ENCODE peak calls at places on chromosome 1, in eight cellular contexts. G is RWPE1; D is occipital lobe; I is GM12864; J is activated CD8-positive, alpha-beta memory T cell treated with anti-CD3 and anti-CD28 coated beads, Interleukin-2, amount 10 ng/mL, durations not matched to agents 7 days and 5 days; F is right lobe of liver; V is T47D; U is WTC11. X is an unnamed sample.
A peak's percentile ranks its signal among the peaks of the same experiment; 100 is the strongest.

GRCh38 chr1:223109581-223110026 is 33.4 kb downstream of the TLR5 start:
- DNase-seq in I (no peak), F (no peak), J (no peak), G (no peak), U (no peak), V (no peak), D (no peak), X (no peak)

GRCh38 chr1:180849031-180849775 is 63.5 kb upstream of the KIAA1614 start:
- DNase-seq in G (no peak), U (no peak), F (no peak), D (no peak), J (no peak), V (no peak), I (peak; percentile 53), X (no peak)

GRCh38 chr1:201676651-201677050 is 137.7 kb downstream of the NAV1 start:
- DNase-seq in J (no peak), I (no peak), D (no peak), U (no peak), V (no peak), F (no peak), G (no peak), X (no peak)

GRCh38 chr1:228414511-228415211 is 2.0 kb downstream of the TRIM17 start:
- DNase-seq in D (no peak), V (no peak), F (no peak), G (no peak), J (no peak), U (no peak), I (no peak), X (no peak)

GRCh38 chr1:209648931-209649776 is 3.1 kb downstream of the LAMB3 start:
- DNase-seq in I (no peak), G (peak; percentile 75), J (no peak), U (no peak), F (peak; percentile 30), V (no peak), D (no peak), X (no peak)

GRCh38 chr1:24993871-24994270 is 63.8 kb upstream of the RUNX3 start:
- DNase-seq in U (no peak), I (no peak), F (peak; percentile 11), D (no peak), G (no peak), V (no peak), J (no peak), X (no peak)

GRCh38 chr1:203320546-203321272 is 15.4 kb downstream of the BTG2 start:
- DNase-seq in D (no peak), V (no peak), U (peak; percentile 63), I (peak; percentile 92), G (no peak), F (no peak), J (peak; percentile 87), X (peak; percentile 50)

GRCh38 chr1:244365821-244366220 is 85.9 kb downstream of the ADSS2 start:
- DNase-seq in I (no peak), F (no peak), G (no peak), D (no peak), J (no peak), V (no peak), U (no peak), X (no peak)

GRCh38 chr1:94047914-94048313 is 73.0 kb downstream of the ABCA4 start:
- DNase-seq in J (no peak), U (no peak), G (no peak), I (no peak), D (no peak), F (no peak), V (no peak), X (no peak)

GRCh38 chr1:6081901-6082300 is 36.2 kb downstream of the KCNAB2 start:
- DNase-seq in F (no peak), V (no peak), U (no peak), D (no peak), I (no peak), G (no peak), J (no peak), X (no peak)

GRCh38 chr1:156148236-156148635 is 5.1 kb upstream of the SEMA4A start:
- DNase-seq in U (no peak), F (no peak), D (no peak), V (no peak), J (no peak), G (no peak), I (no peak), X (no peak)

GRCh38 chr1:192639607-192640368 is 3.8 kb downstream of the RGS13 start:
- DNase-seq in J (no peak), U (no peak), V (no peak), G (peak; percentile 13), I (no peak), D (no peak), F (no peak), X (no peak)

GRCh38 chr1:174217248-174217647 is 57.9 kb downstream of the RABGAP1L start:
- DNase-seq in I (no peak), U (no peak), D (no peak), V (no peak), G (no peak), J (no peak), F (no peak), X (no peak)

GRCh38 chr1:9542425-9542824 is 3.2 kb downstream of the SLC25A33 start:
- DNase-seq in I (no peak), V (no peak), U (no peak), D (no peak), G (no peak), F (no peak), J (no peak), X (no peak)

GRCh38 chr1:211829343-211830054 is 1.1 kb downstream of the LPGAT1 start:
- DNase-seq in F (peak; percentile 72), D (peak; percentile 30), J (no peak), U (peak; percentile 43), V (no peak), G (peak; percentile 13), I (no peak), X (no peak)

GRCh38 chr1:39672551-39672947 is 642 bp upstream of the NT5C1A start:
- DNase-seq in V (no peak), J (peak; percentile 53), F (no peak), G (no peak), D (no peak), U (peak; percentile 68), I (no peak), X (no peak)

GRCh38 chr1:211741799-211742198 is 66.4 kb upstream of the NEK2 start:
- DNase-seq in D (no peak), U (no peak), J (no peak), G (no peak), F (no peak), I (no peak), V (no peak), X (no peak)

GRCh38 chr1:66281808-66282207 is 252.1 kb upstream of the SGIP1 start:
- DNase-seq in V (no peak), U (no peak), F (no peak), D (no peak), I (no peak), G (no peak), J (no peak), X (no peak)

GRCh38 chr1:17630048-17630830 is 90.7 kb downstream of the ARHGEF10L start:
- DNase-seq in V (no peak), D (no peak), G (no peak), I (no peak), F (peak; percentile 73), J (no peak), U (no peak), X (no peak)

GRCh38 chr1:4089421-4090175 is 189.5 kb upstream of the C1orf174 start:
- DNase-seq in D (no peak), U (no peak), G (no peak), J (no peak), F (no peak), I (no peak), V (no peak), X (no peak)

GRCh38 chr1:243792401-243792800 is 57.6 kb downstream of the AKT3 start:
- DNase-seq in U (no peak), V (no peak), I (no peak), D (no peak), G (no peak), J (no peak), F (no peak), X (no peak)

GRCh38 chr1:116943438-116943837 is 33.7 kb downstream of the PTGFRN start:
- DNase-seq in U (no peak), I (no peak), V (no peak), D (no peak), G (no peak), J (no peak), F (no peak), X (no peak)

GRCh38 chr1:160664573-160665051 is 17.8 kb upstream of the SLAMF1 start:
- DNase-seq in V (no peak), U (no peak), G (no peak), I (peak; percentile 75), D (no peak), J (peak; percentile 75), F (no peak), X (no peak)

GRCh38 chr1:43822040-43822439 is 111.6 kb upstream of the ARTN start:
- DNase-seq in D (no peak), U (no peak), V (peak; percentile 8), G (peak; percentile 93), J (no peak), F (no peak), I (no peak), X (no peak)

GRCh38 chr1:70041317-70042045 is 163.9 kb downstream of the LRRC40 start:
- DNase-seq in D (no peak), J (no peak), U (no peak), I (no peak), G (no peak), V (no peak), F (no peak), X (no peak)

GRCh38 chr1:74470262-74470661 is 42.1 kb downstream of the LRRC53 start:
- DNase-seq in D (no peak), J (no peak), F (no peak), U (no peak), I (no peak), G (no peak), V (no peak), X (no peak)

GRCh38 chr1:64948905-64949833 is 17.2 kb downstream of the JAK1 start:
- DNase-seq in G (peak; percentile 56), V (no peak), D (no peak), I (no peak), U (no peak), J (peak; percentile 52), F (no peak), X (no peak)

GRCh38 chr1:5847013-5847654 is 145.1 kb downstream of the NPHP4 start:
- DNase-seq in U (peak; percentile 68), D (no peak), F (no peak), G (peak; percentile 46), V (peak; percentile 67), I (no peak), J (no peak), X (no peak)

GRCh38 chr1:185581020-185581419 is 153.2 kb upstream of the HMCN1 start:
- DNase-seq in J (no peak), V (no peak), G (no peak), F (no peak), D (no peak), U (no peak), I (no peak), X (no peak)

GRCh38 chr1:85692730-85693314 is 15.4 kb downstream of the ZNHIT6 start:
- DNase-seq in D (no peak), V (no peak), I (no peak), J (no peak), U (no peak), F (no peak), G (peak; percentile 4), X (no peak)

GRCh38 chr1:29709711-29710169 is 473.4 kb downstream of the PTPRU start:
- DNase-seq in J (no peak), V (no peak), D (no peak), U (no peak), I (no peak), G (peak; percentile 88), F (no peak), X (no peak)

GRCh38 chr1:40017951-40018575 is 22.5 kb upstream of the CAP1 start:
- DNase-seq in G (no peak), I (no peak), J (no peak), D (no peak), U (no peak), F (no peak), V (no peak), X (no peak)

GRCh38 chr1:165612062-165612461 is 19.0 kb upstream of the MGST3 start:
- DNase-seq in D (no peak), I (no peak), G (no peak), J (no peak), F (no peak), V (no peak), U (no peak), X (no peak)

GRCh38 chr1:160114085-160114484 is 1.5 kb upstream of the ATP1A2 start:
- DNase-seq in G (no peak), I (no peak), F (no peak), V (no peak), D (no peak), J (no peak), U (no peak), X (no peak)

X was measured in iPS DF 19.7.